ENCODE peak calls at places on chromosomes 1 and 21, in six cellular contexts. X, L, V, A, W and K are unnamed samples.

GRCh38 chr1:152110365-152110859 is 4.8 kb downstream of the TCHH start:
- DNase-seq in X (peak), A (peak), L (no peak), V (no peak), W (no peak), K (peak)

GRCh38 chr1:30039354-30040080 is 683.9 kb downstream of the MATN1 start:
- DNase-seq in L (no peak), X (no peak), W (no peak), A (no peak), V (peak), K (no peak)

GRCh38 chr1:94660994-94661393 is 119.4 kb upstream of the F3 start:
- DNase-seq in W (no peak), V (no peak), X (no peak), A (no peak), L (no peak), K (peak)

GRCh38 chr21:44763451-44764318 is 37.9 kb downstream of the UBE2G2 start:
- DNase-seq in X (no peak), V (peak), L (no peak), W (no peak), A (no peak), K (no peak)

GRCh38 chr1:233916706-233917105 is 12.2 kb downstream of the SLC35F3 start:
- DNase-seq in X (no peak), A (no peak), V (no peak), W (no peak), L (no peak), K (no peak)

GRCh38 chr1:241391926-241392710 is 35.1 kb upstream of the RGS7 start:
- DNase-seq in L (no peak), V (no peak), A (no peak), X (no peak), W (no peak), K (no peak)

GRCh38 chr1:27724961-27725373 is 794 bp upstream of the FAM76A start:
- DNase-seq in V (peak), L (peak), A (peak), W (peak), X (peak), K (peak)

GRCh38 chr1:150151291-150152181 is 1.8 kb downstream of the PLEKHO1 start:
- DNase-seq in X (no peak), V (peak), L (peak), W (peak), A (peak), K (no peak)

GRCh38 chr1:5311147-5311546 is 656.7 kb downstream of the AJAP1 start:
- DNase-seq in V (no peak), L (no peak), W (no peak), A (no peak), X (no peak), K (no peak)

GRCh38 chr1:72693376-72693775 is 411.0 kb upstream of the NEGR1 start:
- DNase-seq in L (no peak), A (no peak), W (no peak), V (no peak), X (no peak), K (no peak)

GRCh38 chr1:70487910-70488665 is 77.0 kb downstream of the CTH start:
- DNase-seq in W (peak), A (no peak), X (peak), V (peak), L (no peak), K (peak)

GRCh38 chr21:46067505-46068201 is 30.3 kb upstream of the COL6A2 start:
- DNase-seq in W (no peak), X (no peak), L (no peak), A (peak), V (no peak), K (no peak)

GRCh38 chr1:196143602-196144342 is 464.5 kb downstream of the KCNT2 start:
- DNase-seq in V (no peak), X (no peak), A (no peak), L (no peak), W (no peak), K (no peak)

GRCh38 chr1:93960641-93961147 is 51.5 kb upstream of the GCLM start:
- DNase-seq in L (no peak), A (peak), X (no peak), V (peak), W (no peak), K (no peak)

GRCh38 chr1:185957441-185958363 is 223.5 kb downstream of the HMCN1 start:
- DNase-seq in W (no peak), X (no peak), L (no peak), A (no peak), V (no peak), K (no peak)

GRCh38 chr1:230858918-230859819 is 9.2 kb downstream of the C1orf198 start:
- DNase-seq in L (no peak), W (peak), V (no peak), A (peak), X (no peak), K (peak)

GRCh38 chr1:115192200-115192767 is 103.0 kb upstream of the TSPAN2 start:
- DNase-seq in L (no peak), V (no peak), W (no peak), A (no peak), X (no peak), K (no peak)

GRCh38 chr1:161511018-161511755 is 5.9 kb downstream of the FCGR2A start:
- DNase-seq in V (no peak), L (no peak), A (no peak), X (no peak), W (no peak), K (peak)
- H3K4me3 ChIP-seq in V (no peak), L (no peak), A (no peak), X (no peak), W (no peak), K (no peak)

DNA sequence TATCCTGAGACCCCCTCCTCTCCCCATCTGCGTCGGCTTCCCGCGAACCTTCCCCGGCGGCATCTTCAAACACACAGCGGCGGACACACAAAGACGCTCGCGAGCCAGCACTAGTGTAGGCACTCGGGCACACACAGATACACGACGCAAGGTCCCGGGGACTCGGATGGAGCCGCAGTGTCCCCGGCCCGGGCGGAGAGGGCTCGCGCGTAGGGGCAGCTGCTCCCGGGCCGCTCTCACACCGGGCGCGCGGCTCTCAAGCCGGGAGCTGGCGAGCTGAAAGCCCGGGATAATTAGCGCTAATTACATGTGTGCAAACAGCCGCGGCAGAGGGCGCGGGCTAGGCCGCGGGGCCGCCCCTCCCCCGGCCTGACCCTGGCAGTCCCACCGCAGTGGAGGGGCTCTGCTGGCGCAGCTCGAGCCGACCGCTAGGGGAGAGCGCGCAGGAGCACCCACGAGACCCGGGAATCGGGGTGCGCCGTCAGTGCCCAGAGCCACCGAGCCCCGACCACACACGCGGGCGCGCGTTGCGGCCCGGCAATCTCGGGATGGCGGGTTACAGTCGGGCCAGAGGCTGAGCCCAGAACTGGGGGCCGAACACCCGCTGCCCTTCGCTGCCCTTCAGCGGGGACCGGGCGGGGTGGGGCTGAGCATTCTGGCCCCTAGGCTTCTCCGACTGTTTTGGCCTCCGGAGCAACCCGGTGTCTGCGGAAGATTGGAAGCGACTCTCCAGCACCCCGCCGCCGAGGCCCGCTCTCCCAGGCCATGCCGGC is 271.6 kb downstream of the FOXD2 start:
- DNase-seq in W (no peak), A (no peak), L (no peak), V (peak), X (no peak), K (no peak)
- TF ChIP-seq CTCF in W (peak), A (no peak), L (peak), V (peak), X (peak), K (peak)

DNA sequence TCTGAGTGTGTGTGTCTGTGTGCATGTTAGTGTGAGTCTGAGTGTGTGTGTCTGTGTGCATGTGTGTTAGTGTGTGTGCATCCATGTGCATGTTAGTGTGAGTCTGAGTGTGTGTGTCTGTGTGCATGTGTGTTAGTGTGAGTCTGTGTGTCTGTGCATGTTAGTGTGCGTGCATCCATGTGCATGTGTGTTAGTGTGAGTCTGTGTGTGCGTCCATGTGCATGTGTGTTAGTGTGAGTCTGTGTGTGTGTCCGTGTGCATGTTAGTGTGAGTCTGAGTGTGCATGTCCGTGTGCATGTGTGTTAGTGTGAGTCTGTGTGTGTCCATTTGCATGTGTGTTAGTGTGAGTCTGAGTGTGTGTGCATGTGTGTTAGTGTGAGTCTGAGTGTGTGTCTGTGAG is 76.6 kb upstream of the ACTRT2 start:
- DNase-seq in L (no peak), A (no peak), V (no peak), X (no peak), W (no peak), K (no peak)
- H3K4me3 ChIP-seq in L (no peak), A (no peak), V (no peak), X (no peak), W (no peak), K (no peak)

GRCh38 chr21:29343517-29343916 is 44.8 kb downstream of the BACH1 start:
- DNase-seq in V (no peak), L (no peak), W (no peak), A (no peak), X (peak), K (peak)
- TF ChIP-seq CTCF in V (no peak), L (no peak), W (no peak), A (no peak), X (no peak), K (no peak)

DNA sequence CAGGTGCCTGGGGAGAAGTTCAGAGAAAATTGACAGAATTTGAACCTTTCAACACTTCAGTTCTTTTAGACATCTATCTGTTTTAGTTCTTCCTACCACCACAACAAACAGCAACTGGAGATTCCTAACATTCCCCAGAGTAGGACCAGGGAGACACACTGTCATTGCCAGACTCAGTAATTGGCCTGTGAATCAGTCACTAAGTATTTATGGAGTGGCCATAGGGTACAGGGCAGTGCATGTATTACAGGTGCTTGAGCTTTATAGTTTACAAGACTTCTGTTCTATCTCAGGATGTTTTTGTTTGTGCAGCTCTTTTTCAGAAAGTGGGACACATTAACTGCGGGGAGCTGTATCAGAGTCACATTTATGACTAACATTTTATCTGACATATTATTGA is 1.7 kb downstream of the CDC14A start:
- DNase-seq in L (no peak), X (peak), V (no peak), W (no peak), A (no peak), K (no peak)
- H3K4me3 ChIP-seq in L (peak), X (peak), V (peak), W (peak), A (peak), K (no peak)

GRCh38 chr1:147080671-147081394 is 91.4 kb downstream of the PRKAB2 start:
- DNase-seq in X (no peak), L (no peak), V (no peak), A (peak), W (no peak), K (no peak)
- TF ChIP-seq CTCF in X (no peak), L (no peak), V (no peak), A (no peak), W (no peak), K (no peak)

GRCh38 chr1:61224609-61225008 is 142.2 kb downstream of the NFIA start:
- DNase-seq in V (no peak), L (no peak), W (peak), X (no peak), A (no peak), K (no peak)

GRCh38 chr1:61225478-61225877 is 143.1 kb downstream of the NFIA start:
- DNase-seq in V (no peak), W (no peak), X (no peak), A (no peak), L (no peak), K (no peak)

GRCh38 chr1:61227857-61228557 is 145.6 kb downstream of the NFIA start:
- DNase-seq in L (no peak), A (no peak), W (no peak), V (no peak), X (no peak), K (no peak)

GRCh38 chr1:61230523-61230922 is 148.2 kb downstream of the NFIA start:
- DNase-seq in W (no peak), X (no peak), L (no peak), V (peak), A (no peak), K (no peak)

GRCh38 chr1:61226791-61227567 is 144.6 kb downstream of the NFIA start:
- DNase-seq in W (no peak), A (no peak), L (no peak), X (no peak), V (peak), K (no peak)
- H3K4me3 ChIP-seq in W (no peak), A (no peak), L (peak), X (no peak), V (no peak), K (no peak)

GRCh38 chr1:41754540-41754939 is 164.2 kb downstream of the HIVEP3 start:
- DNase-seq in W (no peak), L (no peak), V (no peak), X (no peak), A (no peak), K (no peak)
- TF ChIP-seq CTCF in W (no peak), L (no peak), V (no peak), X (no peak), A (no peak), K (no peak)

DNA sequence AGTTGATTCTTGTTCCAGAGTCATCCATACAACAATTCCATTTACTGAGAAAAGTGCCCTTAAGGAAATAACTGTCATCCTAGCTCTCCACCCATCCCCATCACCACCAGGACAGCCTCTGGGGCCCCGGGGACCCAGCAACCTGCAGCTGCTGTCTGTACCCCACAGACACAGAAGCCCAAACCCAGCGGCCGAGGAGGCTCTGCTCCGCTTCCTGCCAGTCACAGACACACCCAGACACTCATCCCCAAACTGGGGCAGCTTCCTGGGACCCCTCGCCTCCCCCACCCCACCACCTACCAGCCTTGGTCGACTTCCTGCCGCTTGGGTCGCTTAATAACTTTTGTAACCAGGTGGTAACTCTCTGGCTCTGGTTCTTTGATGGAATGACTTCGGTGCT is 121.6 kb upstream of the SLC25A33 start:
- DNase-seq in L (no peak), X (no peak), V (no peak), W (no peak), A (no peak), K (no peak)
- H3K4me3 ChIP-seq in L (no peak), X (no peak), V (no peak), W (no peak), A (no peak), K (no peak)